ENCODE peak calls at places on chromosomes 2 and 18, in eight cellular contexts. I is SJSA1, X is testis, H is stomach, Y is foreskin keratinocyte, B is GM23248, O is ovary, Q is cardiac muscle cell. K is an unnamed sample.

GRCh38 chr2:218430721-218431120 is 11.8 kb downstream of the VIL1 start:
- DNase-seq in I (no peak), X (no peak), H (no peak), Y (no peak), B (no peak), O (peak), Q (no peak), K (no peak)

GRCh38 chr2:5589183-5589582 is 103.0 kb upstream of the SOX11 start:
- DNase-seq in I (no peak), X (no peak), H (no peak), Y (no peak), B (no peak), O (no peak), Q (no peak), K (no peak)

GRCh38 chr2:20635096-20635475 is 15.8 kb downstream of the HS1BP3 start:
- DNase-seq in I (no peak), X (no peak), H (no peak), Y (no peak), B (no peak), O (peak), Q (no peak), K (no peak)

GRCh38 chr2:174704647-174705046 is 59.6 kb downstream of the CHRNA1 start:
- DNase-seq in I (no peak), X (no peak), H (no peak), Y (no peak), B (no peak), O (no peak), Q (peak), K (no peak)

GRCh38 chr2:68789603-68790002 is 55.0 kb downstream of the ARHGAP25 start:
- DNase-seq in I (no peak), X (no peak), H (no peak), Y (no peak), B (no peak), O (no peak), Q (no peak), K (no peak)

GRCh38 chr2:225354281-225354774 is 45.2 kb upstream of the NYAP2 start:
- DNase-seq in I (peak), X (no peak), H (no peak), Y (peak), B (peak), O (no peak), Q (no peak), K (peak)

GRCh38 chr2:23029111-23029510 is 355.9 kb upstream of the KLHL29 start:
- DNase-seq in I (no peak), X (no peak), H (no peak), Y (no peak), B (no peak), O (no peak), Q (no peak), K (no peak)

GRCh38 chr2:14944562-14945346 is 312.2 kb downstream of the LRATD1 start:
- DNase-seq in I (no peak), X (peak), H (no peak), Y (no peak), B (peak), O (no peak), Q (no peak), K (peak)

GRCh38 chr2:240991378-240992263 is 6.8 kb upstream of the SNED1 start:
- DNase-seq in I (peak), X (peak), H (peak), Y (peak), B (peak), O (peak), Q (peak), K (peak)

GRCh38 chr2:17541514-17541950 is 1.0 kb downstream of the VSNL1 start:
- DNase-seq in I (no peak), X (no peak), H (no peak), Y (no peak), B (no peak), O (no peak), Q (no peak), K (no peak)

GRCh38 chr2:202405798-202406197 is 29.7 kb downstream of the BMPR2 start:
- DNase-seq in I (no peak), X (no peak), H (no peak), Y (no peak), B (no peak), O (no peak), Q (no peak), K (no peak)

GRCh38 chr2:38120829-38121228 is 44.9 kb upstream of the CYP1B1 start:
- DNase-seq in I (no peak), X (no peak), H (no peak), Y (no peak), B (no peak), O (no peak), Q (no peak), K (no peak)

GRCh38 chr2:112092286-112093041 is 37.4 kb downstream of the TMEM87B start:
- DNase-seq in I (peak), X (no peak), H (no peak), Y (peak), B (peak), O (no peak), Q (peak), K (no peak)

GRCh38 chr2:44169155-44169898 is 652 bp downstream of the PPM1B start:
- DNase-seq in I (peak), X (peak), H (peak), Y (peak), B (peak), O (no peak), Q (peak), K (peak)

GRCh38 chr18:73739098-73739497 is 408.5 kb downstream of the FBXO15 start:
- DNase-seq in I (peak), X (no peak), H (no peak), Y (no peak), B (no peak), O (no peak), Q (peak), K (no peak)
- H3K27ac ChIP-seq in I (no peak), X (no peak), H (no peak), Y (no peak), B (no peak), O (no peak), Q (no peak), K (no peak)

GRCh38 chr2:131041402-131042160 is 51.7 kb downstream of the FAM168B start:
- DNase-seq in I (no peak), X (no peak), H (no peak), Y (no peak), B (no peak), O (no peak), Q (no peak), K (no peak)
- H3K27ac ChIP-seq in I (no peak), X (no peak), H (no peak), Y (no peak), B (no peak), O (no peak), Q (no peak), K (no peak)

GRCh38 chr18:22063077-22063476 is 106.3 kb upstream of the GATA6 start:
- DNase-seq in I (no peak), X (no peak), H (no peak), Y (no peak), B (peak), O (no peak), Q (no peak), K (no peak)
- H3K27ac ChIP-seq in I (no peak), X (no peak), H (no peak), Y (no peak), B (no peak), O (no peak), Q (peak), K (no peak)

GRCh38 chr2:49583010-49583409 is 428.7 kb upstream of the FSHR start:
- DNase-seq in I (no peak), X (no peak), H (no peak), Y (no peak), B (no peak), O (no peak), Q (no peak), K (no peak)
- H3K27ac ChIP-seq in I (no peak), X (no peak), H (no peak), Y (no peak), B (no peak), O (no peak), Q (no peak), K (no peak)

GRCh38 chr2:10285191-10285577 is 17.5 kb upstream of the HPCAL1 start:
- DNase-seq in I (no peak), X (no peak), H (no peak), Y (no peak), B (no peak), O (no peak), Q (no peak), K (no peak)

GRCh38 chr2:10281891-10282290 is 20.8 kb upstream of the HPCAL1 start:
- DNase-seq in I (no peak), X (no peak), H (no peak), Y (no peak), B (no peak), O (no peak), Q (no peak), K (no peak)

GRCh38 chr2:10283106-10284062 is 19.3 kb upstream of the HPCAL1 start:
- DNase-seq in I (peak), X (no peak), H (no peak), Y (peak), B (peak), O (no peak), Q (peak), K (no peak)

GRCh38 chr2:10284108-10284870 is 18.4 kb upstream of the HPCAL1 start:
- DNase-seq in I (no peak), X (no peak), H (no peak), Y (no peak), B (no peak), O (no peak), Q (no peak), K (no peak)

DNA sequence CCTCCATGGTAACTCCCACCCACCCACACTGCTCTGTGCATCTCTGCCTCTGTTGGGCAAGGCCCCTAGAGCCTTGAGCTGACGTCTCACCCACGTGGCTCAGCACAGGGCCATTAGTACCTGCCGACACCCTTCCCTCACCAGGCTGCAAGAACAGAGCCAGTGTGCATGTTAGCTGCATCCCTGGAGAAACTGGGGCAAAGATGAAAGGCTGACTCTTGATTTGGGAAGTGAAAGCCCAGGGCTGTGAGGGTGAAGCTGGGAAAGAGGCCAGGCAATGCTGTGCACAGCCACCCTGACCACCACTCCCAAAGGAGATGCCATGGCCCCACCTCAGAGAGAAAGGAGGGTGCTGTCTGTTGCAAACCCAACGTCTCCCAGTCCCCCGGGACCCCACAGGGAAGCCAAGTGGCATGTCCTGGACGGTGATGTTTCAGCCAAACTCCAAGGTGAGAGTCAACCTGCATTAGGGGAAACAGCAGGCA is 20.0 kb upstream of the HPCAL1 start:
- DNase-seq in I (no peak), X (no peak), H (no peak), Y (no peak), B (no peak), O (no peak), Q (no peak), K (no peak)
- H3K27ac ChIP-seq in I (peak), X (no peak), H (no peak), Y (no peak), B (peak), O (no peak), Q (no peak), K (no peak)

GRCh38 chr2:128321421-128321775 is 2.7 kb upstream of the HS6ST1 start:
- DNase-seq in I (no peak), X (peak), H (no peak), Y (no peak), B (no peak), O (peak), Q (no peak), K (no peak)
- H3K27ac ChIP-seq in I (no peak), X (no peak), H (peak), Y (no peak), B (no peak), O (peak), Q (no peak), K (peak)

DNA sequence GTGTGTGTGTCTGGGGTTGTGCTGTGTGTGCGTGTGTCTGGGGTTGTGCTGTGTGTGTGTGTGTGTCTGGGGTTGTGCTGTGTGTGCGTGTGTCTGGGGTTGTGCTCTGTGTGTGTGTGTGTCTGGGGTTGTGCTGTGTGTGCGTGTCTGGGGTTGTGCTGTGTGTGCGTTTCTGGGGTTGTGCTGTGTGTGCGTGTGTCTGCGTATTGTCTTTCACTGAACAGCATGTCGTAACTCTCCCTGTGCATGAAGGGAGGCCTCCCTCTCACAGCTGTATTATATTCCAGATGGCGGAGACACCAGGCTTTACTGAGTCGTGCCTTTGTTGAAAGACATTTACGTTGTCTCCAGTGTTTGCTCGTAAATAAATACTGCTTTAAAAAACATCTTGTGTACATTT is 5.9 kb downstream of the ACKR3 start:
- DNase-seq in I (no peak), X (no peak), H (no peak), Y (no peak), B (no peak), O (no peak), Q (no peak), K (no peak)
- H3K27ac ChIP-seq in I (no peak), X (no peak), H (peak), Y (no peak), B (no peak), O (no peak), Q (no peak), K (no peak)

GRCh38 chr2:67516358-67516757 is 119.2 kb downstream of the ETAA1 start:
- DNase-seq in I (no peak), X (no peak), H (no peak), Y (no peak), B (no peak), O (no peak), Q (no peak), K (no peak)
- H3K27ac ChIP-seq in I (no peak), X (no peak), H (peak), Y (no peak), B (peak), O (no peak), Q (no peak), K (no peak)

K was measured in A673.